ENCODE peak calls at places on chromosomes 6 and 20, in four cellular contexts. A, H, B and W are unnamed samples.

GRCh38 chr20:56788671-56789610 is 159.8 kb downstream of the TFAP2C start:
- DNase-seq in A (peak), B (no peak), H (no peak), W (peak)

GRCh38 chr6:14857501-14857900 is 388.4 kb upstream of the JARID2 start:
- DNase-seq in B (no peak), H (no peak), A (no peak), W (no peak)

GRCh38 chr6:160111812-160112211 is 9.8 kb upstream of the SLC22A1 start:
- DNase-seq in H (peak), A (no peak), B (no peak), W (no peak)

GRCh38 chr6:6293317-6293716 is 27.1 kb downstream of the F13A1 start:
- DNase-seq in A (no peak), B (no peak), H (peak), W (no peak)

GRCh38 chr20:43409041-43409913 is 48.4 kb upstream of the SRSF6 start:
- DNase-seq in H (peak), A (peak), B (peak), W (peak)

GRCh38 chr6:98844244-98845161 is 10.1 kb downstream of the POU3F2 start:
- DNase-seq in A (no peak), B (no peak), H (no peak), W (no peak)

GRCh38 chr20:33837096-33837830 is 26.1 kb downstream of the CHMP4B start:
- DNase-seq in H (no peak), A (no peak), B (no peak), W (no peak)

GRCh38 chr6:32439708-32440214 is at the start of gene HLA-DRA:
- DNase-seq in H (peak), A (peak), B (peak), W (peak)

GRCh38 chr20:38221041-38221589 is 39.4 kb downstream of the KIAA1755 start:
- DNase-seq in H (peak), B (peak), A (peak), W (peak)

GRCh38 chr20:37302981-37303380 is 13.5 kb downstream of the MANBAL start:
- DNase-seq in A (no peak), H (no peak), B (no peak), W (no peak)

GRCh38 chr6:74166849-74167248 is 470.8 kb downstream of the CD109 start:
- DNase-seq in A (peak), B (peak), H (no peak), W (peak)

GRCh38 chr6:113599444-113599843 is 257.7 kb upstream of the MARCKS start:
- DNase-seq in H (no peak), A (peak), B (peak), W (peak)

GRCh38 chr6:15770347-15771143 is 107.7 kb upstream of the DTNBP1 start:
- DNase-seq in A (peak), B (peak), H (no peak), W (peak)

GRCh38 chr6:76166297-76166696 is 93.8 kb upstream of the IMPG1 start:
- DNase-seq in H (no peak), B (no peak), A (no peak), W (no peak)

GRCh38 chr6:36245572-36246031 is 24.3 kb upstream of the PNPLA1 start:
- DNase-seq in B (no peak), H (peak), A (no peak), W (no peak)

GRCh38 chr6:69019832-69020231 is 384.8 kb downstream of the ADGRB3 start:
- DNase-seq in B (peak), A (peak), H (no peak), W (peak)

GRCh38 chr6:167210375-167211295 is 52.9 kb upstream of the GPR31 start:
- DNase-seq in H (no peak), B (no peak), A (no peak), W (no peak)

GRCh38 chr6:42401605-42401935 is 50.2 kb downstream of the TRERF1 start:
- DNase-seq in A (no peak), H (no peak), B (no peak), W (no peak)

GRCh38 chr6:92840246-92840930 is 579.0 kb downstream of the EPHA7 start:
- DNase-seq in A (no peak), H (no peak), B (no peak), W (peak)

GRCh38 chr20:25148181-25148981 is 47.1 kb upstream of the ENTPD6 start:
- DNase-seq in B (peak), A (no peak), H (peak), W (peak)

GRCh38 chr6:149855040-149855654 is 9.0 kb downstream of the LRP11 start:
- DNase-seq in H (no peak), A (peak), B (peak), W (peak)

GRCh38 chr6:1703923-1704322 is 94.2 kb downstream of the FOXC1 start:
- DNase-seq in H (no peak), A (no peak), B (no peak), W (no peak)

GRCh38 chr6:1704711-1705110 is 95.0 kb downstream of the FOXC1 start:
- DNase-seq in H (no peak), B (no peak), A (no peak), W (no peak)

GRCh38 chr6:1703091-1703855 is 93.6 kb downstream of the FOXC1 start:
- DNase-seq in A (no peak), B (no peak), H (no peak), W (no peak)

GRCh38 chr6:1701668-1702353 is 92.1 kb downstream of the FOXC1 start:
- DNase-seq in A (peak), B (peak), H (no peak), W (peak)

GRCh38 chr6:1702580-1703051 is 92.9 kb downstream of the FOXC1 start:
- DNase-seq in A (no peak), H (no peak), B (no peak), W (no peak)
- H3K9ac ChIP-seq in A (no peak), H (no peak), B (no peak), W (peak)

DNA sequence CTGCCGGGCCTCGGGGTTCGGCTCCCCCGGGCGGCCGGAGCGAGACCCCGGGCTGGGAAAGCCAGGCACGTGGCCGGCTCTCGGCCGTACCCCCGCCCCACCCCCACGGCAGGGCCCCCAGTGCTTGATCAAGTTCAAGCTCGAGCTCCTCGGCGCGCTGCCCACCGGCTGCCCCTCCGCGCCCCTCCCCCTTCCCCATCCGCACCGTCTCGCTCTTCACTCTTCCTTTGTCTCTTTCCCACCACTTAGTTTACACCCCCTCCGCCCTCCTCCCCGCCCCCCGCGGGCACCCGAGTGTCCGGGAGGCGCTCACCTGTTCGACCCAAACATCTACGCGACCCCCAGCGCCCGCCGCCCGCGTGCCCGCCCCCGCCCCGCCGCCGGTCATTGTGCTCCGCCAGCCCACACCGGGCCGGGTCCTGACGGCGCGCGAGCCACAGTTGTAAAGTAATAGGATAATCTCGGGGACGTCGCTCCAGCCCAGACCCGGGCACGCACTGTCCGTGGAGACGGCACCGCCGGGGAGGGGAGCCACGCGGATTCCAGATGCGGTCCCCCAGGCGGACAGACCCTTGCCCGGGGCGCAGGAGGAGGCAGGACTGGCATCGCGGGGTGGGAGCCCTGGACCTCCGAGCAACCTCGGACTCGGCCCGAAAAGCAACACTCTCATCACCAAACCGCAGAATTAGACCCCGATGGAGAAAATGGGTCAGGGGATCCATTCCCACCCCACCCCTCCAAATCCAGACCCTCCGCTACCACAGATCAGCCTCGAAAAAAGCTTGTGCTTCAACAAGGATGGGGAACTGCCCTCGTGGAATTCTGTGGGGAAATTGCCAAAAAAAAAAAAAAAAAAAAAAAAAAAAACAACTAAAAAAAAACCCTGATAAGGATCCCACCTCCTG is 100.7 kb downstream of the NOL4L start:
- DNase-seq in A (peak), B (no peak), H (peak), W (peak)
- H3K9ac ChIP-seq in A (peak), B (peak), H (peak), W (peak)

GRCh38 chr20:59042151-59042795 is at the start of gene PRELID3B:
- DNase-seq in H (no peak), A (peak), B (no peak), W (peak)

GRCh38 chr20:59040682-59041081 is 1.9 kb downstream of the PRELID3B start:
- DNase-seq in B (no peak), H (no peak), A (no peak), W (no peak)

GRCh38 chr20:59037386-59037785 is 5.2 kb downstream of the PRELID3B start:
- DNase-seq in H (no peak), A (no peak), B (no peak), W (no peak)

GRCh38 chr20:59042796-59043621 is 423 bp upstream of the PRELID3B start:
- DNase-seq in H (peak), B (peak), A (peak), W (peak)

GRCh38 chr20:59039233-59039632 is 3.4 kb downstream of the PRELID3B start:
- DNase-seq in H (no peak), B (peak), A (peak), W (no peak)
- H3K9ac ChIP-seq in H (no peak), B (no peak), A (peak), W (peak)

GRCh38 chr6:30263734-30264133 is 50.5 kb upstream of the TRIM26 start:
- DNase-seq in B (peak), A (peak), H (no peak), W (peak)
- H3K9ac ChIP-seq in B (no peak), A (no peak), H (no peak), W (peak)

DNA sequence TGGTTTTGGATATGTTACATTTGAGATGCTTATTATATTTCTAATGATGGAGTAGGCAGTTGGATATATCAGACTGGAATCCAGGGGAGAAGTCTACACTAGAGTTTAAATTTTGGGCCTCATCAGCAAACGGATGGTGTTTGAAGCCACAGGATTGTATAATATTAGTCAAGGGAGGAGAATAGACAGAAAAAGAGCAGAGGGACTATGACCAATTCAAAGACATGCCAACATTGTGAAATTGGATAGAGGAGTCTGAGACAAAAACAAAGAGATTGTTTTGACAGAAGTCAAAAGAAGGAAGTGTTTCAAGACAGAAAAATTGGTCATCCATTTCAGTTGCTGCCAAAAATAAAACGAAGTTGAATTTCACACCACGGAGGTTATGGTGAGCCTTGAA is 66.5 kb downstream of the NOX3 start:
- DNase-seq in H (no peak), B (peak), A (no peak), W (no peak)
- H3K9ac ChIP-seq in H (no peak), B (no peak), A (no peak), W (no peak)

DNA sequence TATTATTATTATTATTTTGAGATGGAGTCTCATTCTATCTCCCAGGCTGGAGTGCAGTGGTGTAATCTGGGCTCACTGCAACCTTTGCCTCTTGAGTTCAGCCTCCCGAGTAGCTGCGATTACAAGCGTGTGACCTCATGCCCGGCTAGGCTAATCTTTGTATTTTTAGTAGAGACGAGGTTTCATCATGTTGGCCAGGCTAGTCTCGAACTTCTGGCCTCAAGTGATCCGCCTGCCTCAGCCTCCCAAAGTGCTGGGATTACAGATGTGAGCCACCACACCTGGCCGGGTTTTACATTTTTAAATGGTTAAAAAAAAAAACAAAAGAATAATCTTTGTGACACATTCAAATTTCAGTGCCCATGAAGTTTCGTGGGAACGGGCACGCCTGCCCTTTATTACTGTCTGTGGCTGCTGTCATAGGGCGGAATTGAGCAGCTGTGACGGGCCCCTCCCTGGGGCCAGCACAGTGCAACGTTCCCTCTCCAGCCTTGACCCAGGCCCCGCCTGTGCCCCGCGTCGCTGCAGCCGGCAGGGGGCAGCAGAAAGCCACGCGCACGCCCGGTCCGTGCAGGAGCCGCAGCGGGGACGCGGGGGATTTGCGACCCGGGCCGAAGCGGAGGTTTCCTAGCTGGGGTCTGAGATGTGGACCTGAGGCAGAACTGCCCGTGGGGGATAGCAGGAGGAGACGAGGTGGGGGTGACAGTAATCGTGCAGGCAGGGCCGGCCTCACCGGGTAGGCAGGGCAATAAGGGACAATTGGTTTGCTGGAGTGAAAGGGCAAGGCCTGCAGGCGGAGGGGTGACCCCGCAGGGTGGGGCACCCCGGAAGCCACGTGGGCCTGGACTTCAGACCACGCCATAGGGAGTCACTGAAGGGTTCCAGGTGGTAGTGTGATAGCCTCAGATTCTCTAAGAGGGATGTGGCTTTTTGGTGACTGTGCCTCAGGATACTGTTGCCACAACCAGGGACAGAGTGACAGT is 54.3 kb downstream of the SYTL3 start:
- DNase-seq in B (peak), A (peak), H (peak), W (peak)
- H3K9ac ChIP-seq in B (no peak), A (peak), H (no peak), W (peak)

GRCh38 chr20:385448-385847 is 4.9 kb downstream of the TRIB3 start:
- DNase-seq in B (no peak), H (no peak), A (no peak), W (no peak)

GRCh38 chr20:381581-382290 is 1.2 kb downstream of the TRIB3 start:
- DNase-seq in H (peak), B (peak), A (peak), W (peak)

GRCh38 chr20:384723-385122 is 4.2 kb downstream of the TRIB3 start:
- DNase-seq in A (no peak), B (no peak), H (no peak), W (no peak)

GRCh38 chr20:382291-383115 is 1.9 kb downstream of the TRIB3 start:
- DNase-seq in B (no peak), A (peak), H (no peak), W (peak)

GRCh38 chr20:383889-384288 is 3.3 kb downstream of the TRIB3 start:
- DNase-seq in H (no peak), A (no peak), B (no peak), W (no peak)
- H3K9ac ChIP-seq in H (no peak), A (no peak), B (no peak), W (no peak)

DNA sequence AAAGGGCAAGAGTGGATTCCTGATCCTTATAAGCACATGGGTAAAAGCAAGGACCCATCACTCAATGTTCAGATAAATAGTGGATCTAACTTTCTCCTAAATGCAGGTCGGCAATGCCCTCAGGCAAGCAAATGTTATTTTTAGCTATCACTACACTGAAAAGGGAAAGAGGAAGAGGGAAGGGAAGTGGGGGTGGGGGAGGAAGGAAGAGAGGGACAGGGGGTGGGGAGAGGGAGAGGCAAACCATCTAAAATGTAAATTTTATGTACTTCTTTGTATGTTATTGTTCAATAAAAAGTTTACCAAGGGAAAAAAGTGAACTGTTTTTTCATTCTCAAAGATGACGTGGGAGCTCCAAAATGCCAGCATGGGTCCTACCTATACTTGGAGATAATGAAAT is 44.2 kb downstream of the CHD6 start:
- DNase-seq in H (no peak), B (no peak), A (no peak), W (no peak)
- H3K9ac ChIP-seq in H (peak), B (no peak), A (no peak), W (no peak)

DNA sequence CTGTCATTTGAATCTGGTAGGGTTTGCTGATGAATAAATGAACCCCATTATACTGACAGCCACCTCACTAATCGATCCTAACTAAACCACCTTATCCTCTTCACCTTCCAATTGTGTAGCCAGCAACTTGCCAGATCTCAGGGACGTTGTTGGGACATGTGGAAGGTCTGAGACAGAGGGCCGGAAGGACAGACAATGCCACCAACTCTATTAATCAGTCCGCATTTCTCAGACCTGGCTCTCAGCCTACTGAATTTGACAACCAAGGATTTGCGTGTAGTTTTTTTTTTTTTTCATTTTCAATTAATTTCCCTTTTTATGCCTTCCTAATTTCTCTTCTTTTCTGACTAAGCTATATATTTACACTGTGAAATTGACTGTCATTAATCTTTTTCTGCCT is 122.5 kb downstream of the CARMIL1 start:
- DNase-seq in B (no peak), A (no peak), H (no peak), W (no peak)
- H3K9ac ChIP-seq in B (no peak), A (no peak), H (no peak), W (no peak)

GRCh38 chr6:108797951-108798671 is 50.1 kb upstream of the ARMC2 start:
- DNase-seq in H (no peak), A (peak), B (peak), W (no peak)
- H3K9ac ChIP-seq in H (no peak), A (no peak), B (no peak), W (no peak)